ENCODE peak calls at places on chromosomes 6 and 20, in eight cellular contexts. U is heart right ventricle; I is gastrocnemius medialis; Z is left lung; K is omental fat pad; D is activated B cell treated with CpG ODN at 0.5 μM for 24 hours; S is PC-3; V is CD4-positive, alpha-beta T cell. T is an unnamed sample.

GRCh38 chr20:6925744-6926278 is 158.3 kb downstream of the BMP2 start:
- ATAC-seq in U (no peak), I (no peak), Z (no peak), K (peak), D (no peak), S (no peak), V (no peak), T (no peak)

GRCh38 chr20:53789913-53790675 is 196.5 kb upstream of the ZNF217 start:
- ATAC-seq in U (no peak), I (no peak), Z (no peak), K (no peak), D (no peak), S (peak), V (no peak), T (no peak)

GRCh38 chr20:47905628-47906487 is 120.6 kb upstream of the SULF2 start:
- ATAC-seq in U (no peak), I (no peak), Z (no peak), K (no peak), D (no peak), S (no peak), V (no peak), T (no peak)

GRCh38 chr6:80439721-80440488 is 333.4 kb downstream of the BCKDHB start:
- ATAC-seq in U (no peak), I (no peak), Z (no peak), K (no peak), D (no peak), S (peak), V (no peak), T (no peak)

GRCh38 chr6:112085666-112086065 is 1.6 kb downstream of the TUBE1 start:
- ATAC-seq in U (peak), I (no peak), Z (no peak), K (no peak), D (no peak), S (no peak), V (no peak), T (no peak)

GRCh38 chr20:50308513-50309279 is 118.1 kb downstream of the CEBPB start:
- ATAC-seq in U (peak), I (peak), Z (peak), K (peak), D (no peak), S (peak), V (no peak), T (peak)

GRCh38 chr6:52403627-52404026 is 16.5 kb upstream of the EFHC1 start:
- ATAC-seq in U (peak), I (no peak), Z (no peak), K (no peak), D (no peak), S (peak), V (no peak), T (peak)

GRCh38 chr20:2237059-2237458 is 58.7 kb upstream of the TGM3 start:
- ATAC-seq in U (peak), I (peak), Z (peak), K (no peak), D (no peak), S (peak), V (no peak), T (peak)

GRCh38 chr20:43513298-43514061 is 6.0 kb downstream of the L3MBTL1 start:
- ATAC-seq in U (no peak), I (peak), Z (peak), K (no peak), D (no peak), S (peak), V (no peak), T (no peak)

GRCh38 chr6:167153523-167153959 is 4.2 kb downstream of the GPR31 start:
- ATAC-seq in U (no peak), I (no peak), Z (peak), K (no peak), D (peak), S (no peak), V (no peak), T (no peak)

GRCh38 chr20:36819662-36820061 is 46.1 kb upstream of the DSN1 start:
- ATAC-seq in U (peak), I (no peak), Z (peak), K (no peak), D (no peak), S (no peak), V (no peak), T (no peak)

GRCh38 chr6:89637960-89638319 is 607 bp downstream of the LYRM2 start:
- ATAC-seq in U (no peak), I (peak), Z (peak), K (no peak), D (no peak), S (peak), V (peak), T (no peak)

GRCh38 chr6:79498842-79499241 is 38.4 kb downstream of the LCA5 start:
- ATAC-seq in U (no peak), I (no peak), Z (no peak), K (no peak), D (no peak), S (no peak), V (no peak), T (no peak)

GRCh38 chr6:156628805-156629204 is 148.4 kb upstream of the ARID1B start:
- ATAC-seq in U (no peak), I (no peak), Z (no peak), K (no peak), D (no peak), S (no peak), V (no peak), T (no peak)

GRCh38 chr6:20936949-20937348 is 402.7 kb downstream of the CDKAL1 start:
- ATAC-seq in U (no peak), I (no peak), Z (no peak), K (no peak), D (no peak), S (no peak), V (no peak), T (no peak)

GRCh38 chr6:24932832-24933231 is 2.9 kb downstream of the RIPOR2 start:
- ATAC-seq in U (no peak), I (no peak), Z (no peak), K (no peak), D (no peak), S (no peak), V (no peak), T (no peak)